ENCODE peak calls at places on chromosomes 7 and 10, in five cellular contexts. I is AG04450, G is heart left ventricle, V is kidney, K is GM23338. X is an unnamed sample.

GRCh38 chr7:32892521-32893224 is 1.1 kb upstream of the KBTBD2 start:
- DNase-seq in V (peak), I (no peak), K (peak), G (peak), X (peak)

GRCh38 chr7:157565201-157565626 is 228.4 kb downstream of the DNAJB6 start:
- DNase-seq in V (peak), K (no peak), G (no peak), I (no peak), X (no peak)

GRCh38 chr10:34369120-34369519 is 446.0 kb downstream of the PARD3 start:
- DNase-seq in G (no peak), I (no peak), V (no peak), K (no peak), X (no peak)

GRCh38 chr10:118737594-118738302 is 17.0 kb downstream of the CACUL1 start:
- DNase-seq in G (no peak), I (no peak), K (no peak), V (no peak), X (no peak)

GRCh38 chr10:62062752-62063512 is 161.4 kb downstream of the ARID5B start:
- DNase-seq in G (no peak), K (no peak), V (no peak), I (no peak), X (no peak)

GRCh38 chr10:132443605-132443997 is 46.6 kb downstream of the PWWP2B start:
- DNase-seq in V (peak), I (no peak), G (no peak), K (no peak), X (peak)

GRCh38 chr10:82072124-82072523 is 197.1 kb downstream of the NRG3 start:
- DNase-seq in K (no peak), V (no peak), G (no peak), I (no peak), X (no peak)

GRCh38 chr10:31157125-31157983 is 125.7 kb upstream of the ZNF438 start:
- DNase-seq in K (no peak), G (peak), V (peak), I (peak), X (no peak)

GRCh38 chr7:36128448-36129047 is 24.5 kb upstream of the EEPD1 start:
- DNase-seq in I (peak), G (peak), K (peak), V (peak), X (peak)

GRCh38 chr10:24428410-24428782 is 219.5 kb downstream of the KIAA1217 start:
- DNase-seq in G (no peak), I (no peak), V (no peak), K (no peak), X (no peak)

GRCh38 chr10:88129013-88129412 is 265.6 kb downstream of the PTEN start:
- DNase-seq in K (no peak), V (no peak), G (no peak), I (no peak), X (no peak)

GRCh38 chr7:74183142-74183541 is 9.0 kb downstream of the EIF4H start:
- DNase-seq in K (no peak), V (no peak), I (no peak), G (no peak), X (no peak)

GRCh38 chr7:100803398-100804161 is 23.7 kb downstream of the EPHB4 start:
- DNase-seq in G (peak), K (peak), I (peak), V (peak), X (peak)
- H3K27ac ChIP-seq in G (peak), K (peak), I (peak), V (no peak), X (peak)

GRCh38 chr10:116255931-116256748 is 16.9 kb downstream of the GFRA1 start:
- DNase-seq in K (no peak), G (no peak), I (no peak), V (no peak), X (no peak)

GRCh38 chr10:116259638-116260037 is 13.4 kb downstream of the GFRA1 start:
- DNase-seq in I (no peak), K (no peak), G (no peak), V (no peak), X (no peak)

GRCh38 chr10:116254422-116255152 is 18.4 kb downstream of the GFRA1 start:
- DNase-seq in K (peak), I (no peak), V (no peak), G (no peak), X (no peak)

GRCh38 chr10:116257785-116258184 is 15.2 kb downstream of the GFRA1 start:
- DNase-seq in V (no peak), K (no peak), I (no peak), G (no peak), X (no peak)

GRCh38 chr10:116256749-116257259 is 16.2 kb downstream of the GFRA1 start:
- DNase-seq in I (no peak), K (no peak), V (no peak), G (no peak), X (no peak)
- TF ChIP-seq CTCF in I (no peak), K (no peak), V (no peak), G (no peak), X (no peak)

DNA sequence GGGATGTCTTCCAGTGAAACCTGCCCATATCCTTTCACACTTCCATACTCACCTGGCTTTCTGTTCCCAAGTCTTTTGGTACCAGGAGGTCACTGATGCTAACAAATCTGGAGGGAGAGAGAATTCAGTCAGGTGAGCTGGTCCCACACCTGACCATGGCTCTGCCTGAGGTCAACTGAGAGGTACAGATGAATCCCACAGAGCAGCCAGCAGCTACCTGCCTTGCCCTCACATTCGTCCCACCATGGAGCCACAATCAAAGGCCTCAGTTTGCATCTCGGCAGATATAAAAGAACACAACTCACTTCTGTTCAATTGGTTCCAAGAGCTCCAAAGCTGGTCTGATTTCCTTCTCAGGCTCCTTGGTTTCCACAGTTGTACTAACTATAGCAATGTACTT is 47.0 kb downstream of the GDI2 start:
- DNase-seq in I (no peak), V (no peak), K (no peak), G (no peak), X (no peak)
- H3K27ac ChIP-seq in I (no peak), V (no peak), K (no peak), G (no peak), X (no peak)

GRCh38 chr10:56728349-56728748 is 367.3 kb upstream of the ZWINT start:
- DNase-seq in I (no peak), G (no peak), K (no peak), V (no peak), X (no peak)
- TF ChIP-seq CTCF in I (no peak), G (no peak), K (no peak), V (no peak), X (no peak)

GRCh38 chr10:71232089-71232998 is 20.0 kb downstream of the UNC5B start:
- DNase-seq in G (peak), K (no peak), I (no peak), V (peak), X (peak)

GRCh38 chr10:71228875-71229720 is 16.7 kb downstream of the UNC5B start:
- DNase-seq in G (peak), I (no peak), K (no peak), V (peak), X (peak)

GRCh38 chr10:71231196-71231595 is 18.8 kb downstream of the UNC5B start:
- DNase-seq in V (peak), K (no peak), G (peak), I (no peak), X (no peak)

GRCh38 chr10:71230656-71231025 is 18.3 kb downstream of the UNC5B start:
- DNase-seq in I (no peak), K (no peak), V (peak), G (no peak), X (no peak)

DNA sequence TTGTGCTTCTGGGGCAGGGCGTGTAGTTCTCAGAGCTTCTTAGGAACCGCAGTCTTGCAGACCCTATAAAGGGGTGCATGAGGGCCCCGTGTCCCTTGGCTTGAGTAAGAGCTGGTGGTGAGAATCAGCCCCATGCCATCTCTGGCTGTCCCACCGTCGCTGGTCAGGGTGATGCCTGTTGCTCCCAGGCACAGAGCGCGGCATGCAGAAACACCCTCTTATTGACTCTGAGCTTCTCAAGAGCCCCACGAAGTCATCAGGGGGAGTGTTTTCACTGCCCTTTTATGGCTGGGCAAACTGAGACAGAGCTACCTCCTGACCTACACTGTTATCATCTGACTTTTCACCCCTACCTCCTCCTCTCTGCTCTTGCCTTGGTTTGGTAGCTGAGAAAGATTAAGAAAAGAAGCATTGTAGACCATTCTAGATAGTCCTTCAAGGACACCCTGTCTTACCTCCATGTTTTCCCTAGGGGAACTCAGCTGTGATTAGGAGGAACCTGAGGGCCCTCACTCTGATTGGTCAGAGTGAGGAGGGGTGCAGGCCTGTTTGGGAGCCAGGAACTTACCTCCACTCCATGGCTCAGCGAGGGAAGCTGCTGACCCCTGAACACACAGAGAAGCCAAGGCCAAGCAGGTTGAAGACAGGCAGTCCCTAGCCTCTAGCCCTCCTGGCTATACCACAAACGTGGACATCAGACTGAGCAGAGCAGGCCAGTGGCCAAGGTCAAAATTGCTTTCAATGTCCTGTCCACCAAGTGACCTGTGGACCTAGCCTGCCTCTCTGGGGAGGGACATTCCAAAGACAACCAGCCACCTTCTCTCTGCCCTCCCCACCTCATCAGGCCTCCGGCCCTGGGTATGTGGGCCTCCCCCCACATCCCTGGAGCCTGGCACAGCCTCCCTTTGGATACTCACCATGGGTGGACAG is 17.6 kb downstream of the UNC5B start:
- DNase-seq in I (no peak), G (no peak), V (peak), K (no peak), X (peak)
- H3K27ac ChIP-seq in I (no peak), G (no peak), V (no peak), K (no peak), X (no peak)

X was measured in lower lobe of right lung.